ENCODE peak calls at places on chromosomes 6 and 20, in four cellular contexts. One of them, this sample, is unnamed.
A peak's percentile ranks its signal among the peaks of the same experiment; 100 is the strongest.

GRCh38 chr20:36483919-36484808 is 57.2 kb upstream of the MYL9 start:
- DNase-seq in stomach: peak; percentile 43
- DNase-seq in uterus: no peak
- DNase-seq in IMR-90: peak; percentile 75
- DNase-seq in this sample: no peak

GRCh38 chr6:11432713-11433450 is 104.7 kb upstream of the TMEM170B start:
- DNase-seq in stomach: no peak
- DNase-seq in uterus: no peak
- DNase-seq in IMR-90: peak; percentile 77
- DNase-seq in this sample: no peak

GRCh38 chr20:58514321-58515239 is 619 bp downstream of the APCDD1L start:
- DNase-seq in stomach: no peak
- DNase-seq in uterus: no peak
- DNase-seq in IMR-90: peak; percentile 19
- DNase-seq in this sample: no peak

GRCh38 chr6:26534681-26535465 is 3.3 kb upstream of the HMGN4 start:
- DNase-seq in stomach: no peak
- DNase-seq in uterus: no peak
- DNase-seq in IMR-90: no peak
- DNase-seq in this sample: no peak

GRCh38 chr6:49423817-49424216 is 39.2 kb downstream of the MMUT start:
- DNase-seq in stomach: no peak
- DNase-seq in uterus: no peak
- DNase-seq in IMR-90: no peak
- DNase-seq in this sample: no peak

GRCh38 chr6:3819161-3820110 is 29.7 kb upstream of the FAM50B start:
- DNase-seq in stomach: no peak
- DNase-seq in uterus: no peak
- DNase-seq in IMR-90: no peak
- DNase-seq in this sample: no peak

GRCh38 chr6:83827050-83827449 is 26.1 kb upstream of the RIPPLY2 start:
- DNase-seq in stomach: no peak
- DNase-seq in uterus: no peak
- DNase-seq in IMR-90: no peak
- DNase-seq in this sample: no peak

GRCh38 chr6:169640347-169640972 is 61.4 kb downstream of the WDR27 start:
- DNase-seq in stomach: no peak
- DNase-seq in uterus: peak; percentile 56
- DNase-seq in IMR-90: peak; percentile 17
- DNase-seq in this sample: no peak

GRCh38 chr6:107697682-107698081 is 126.4 kb downstream of the SCML4 start:
- DNase-seq in stomach: no peak
- DNase-seq in uterus: no peak
- DNase-seq in IMR-90: peak; percentile 15
- DNase-seq in this sample: no peak

GRCh38 chr6:41651246-41651961 is 13.1 kb downstream of the MDFI start:
- DNase-seq in stomach: no peak
- DNase-seq in uterus: no peak
- DNase-seq in IMR-90: no peak
- DNase-seq in this sample: no peak

GRCh38 chr6:11270030-11271027 is 37.9 kb upstream of the NEDD9 start:
- DNase-seq in stomach: no peak
- DNase-seq in uterus: peak; percentile 63
- DNase-seq in IMR-90: peak; percentile 10
- DNase-seq in this sample: no peak

GRCh38 chr6:30615958-30616810 is 859 bp downstream of the PPP1R10 start:
- DNase-seq in stomach: no peak
- DNase-seq in uterus: no peak
- DNase-seq in IMR-90: no peak
- DNase-seq in this sample: no peak

GRCh38 chr6:3347826-3348225 is 89.1 kb downstream of the PSMG4 start:
- DNase-seq in stomach: no peak
- DNase-seq in uterus: no peak
- DNase-seq in IMR-90: no peak
- DNase-seq in this sample: no peak

GRCh38 chr6:122651604-122652003 is 41.4 kb downstream of the PKIB start:
- DNase-seq in stomach: no peak
- DNase-seq in uterus: no peak
- DNase-seq in IMR-90: peak; percentile 59
- DNase-seq in this sample: no peak

GRCh38 chr6:46491201-46491788 is at the start of gene RCAN2:
- DNase-seq in stomach: peak; percentile 59
- DNase-seq in uterus: peak; percentile 62
- DNase-seq in IMR-90: peak; percentile 8
- DNase-seq in this sample: peak; percentile 25

GRCh38 chr20:35878113-35878620 is 76.1 kb downstream of the SCAND1 start:
- DNase-seq in stomach: no peak
- DNase-seq in uterus: no peak
- DNase-seq in IMR-90: peak; percentile 61
- DNase-seq in this sample: no peak

GRCh38 chr6:108619431-108620197 is 58.9 kb downstream of the FOXO3 start:
- DNase-seq in stomach: no peak
- DNase-seq in uterus: no peak
- DNase-seq in IMR-90: peak; percentile 54
- DNase-seq in this sample: no peak

GRCh38 chr6:21871831-21872230 is 278.3 kb downstream of the SOX4 start:
- DNase-seq in stomach: no peak
- DNase-seq in uterus: no peak
- DNase-seq in IMR-90: no peak
- DNase-seq in this sample: no peak

GRCh38 chr6:63272397-63272796 is 47.4 kb downstream of the LGSN start:
- DNase-seq in stomach: no peak
- DNase-seq in uterus: no peak
- DNase-seq in IMR-90: peak; percentile 35
- DNase-seq in this sample: no peak

GRCh38 chr6:2020909-2021308 is 224.5 kb downstream of the GMDS start:
- DNase-seq in stomach: no peak
- DNase-seq in uterus: no peak
- DNase-seq in IMR-90: peak; percentile 58
- DNase-seq in this sample: no peak

GRCh38 chr6:69162811-69163210 is 527.7 kb downstream of the ADGRB3 start:
- DNase-seq in stomach: no peak
- DNase-seq in uterus: no peak
- DNase-seq in IMR-90: no peak
- DNase-seq in this sample: no peak

GRCh38 chr20:10171864-10172751 is 46.5 kb upstream of the SNAP25 start:
- DNase-seq in stomach: peak; percentile 73
- DNase-seq in uterus: no peak
- DNase-seq in IMR-90: peak; percentile 25
- DNase-seq in this sample: no peak
- TF ChIP-seq POLR2A in stomach: no peak
- TF ChIP-seq POLR2A in uterus: no peak
- TF ChIP-seq POLR2A in IMR-90: no peak
- TF ChIP-seq POLR2A in this sample: no peak

GRCh38 chr6:166955121-166955864 is 1.1 kb downstream of the RNASET2 start:
- DNase-seq in stomach: peak; percentile 49
- DNase-seq in uterus: no peak
- DNase-seq in IMR-90: no peak
- DNase-seq in this sample: no peak
- TF ChIP-seq POLR2A in stomach: no peak
- TF ChIP-seq POLR2A in uterus: no peak
- TF ChIP-seq POLR2A in IMR-90: no peak
- TF ChIP-seq POLR2A in this sample: no peak

GRCh38 chr6:226516-227073 is 65.7 kb upstream of the DUSP22 start:
- DNase-seq in stomach: no peak
- DNase-seq in uterus: no peak
- DNase-seq in IMR-90: no peak
- DNase-seq in this sample: no peak

GRCh38 chr6:225907-226306 is 66.4 kb upstream of the DUSP22 start:
- DNase-seq in stomach: no peak
- DNase-seq in uterus: no peak
- DNase-seq in IMR-90: no peak
- DNase-seq in this sample: no peak

GRCh38 chr6:224350-224749 is 67.9 kb upstream of the DUSP22 start:
- DNase-seq in stomach: no peak
- DNase-seq in uterus: no peak
- DNase-seq in IMR-90: no peak
- DNase-seq in this sample: no peak

GRCh38 chr6:223763-224162 is 68.5 kb upstream of the DUSP22 start:
- DNase-seq in stomach: no peak
- DNase-seq in uterus: no peak
- DNase-seq in IMR-90: peak; percentile 86
- DNase-seq in this sample: no peak

DNA sequence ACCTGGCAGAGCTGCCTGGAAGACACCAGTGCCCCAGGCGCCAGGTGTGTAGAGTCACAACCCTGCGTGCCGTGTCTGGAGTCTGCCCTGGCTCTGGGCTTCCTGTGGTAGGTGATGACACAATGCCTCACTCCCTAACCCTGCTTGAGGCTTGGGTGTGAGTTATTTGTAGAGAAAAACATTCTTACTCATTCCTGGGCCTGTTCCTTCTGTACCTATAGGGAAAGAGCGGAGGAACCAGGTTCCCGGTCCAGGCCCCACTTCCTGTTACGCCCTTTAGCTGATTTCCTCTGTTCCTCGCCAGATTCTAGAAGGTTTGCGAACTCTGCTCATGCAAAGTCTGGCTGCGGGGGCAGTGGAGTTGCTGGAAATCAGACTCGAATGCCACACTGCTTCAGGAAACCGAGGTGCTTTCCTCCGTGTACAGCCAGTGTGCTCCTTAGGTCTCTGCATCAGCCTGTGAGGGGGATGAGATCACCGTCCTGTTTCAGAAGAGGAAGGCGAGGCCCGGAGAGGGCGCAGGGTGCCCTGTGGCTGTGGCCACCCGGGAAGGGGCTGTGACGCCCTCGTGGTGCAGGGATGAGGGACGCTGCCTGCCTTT is 67.1 kb upstream of the DUSP22 start:
- DNase-seq in stomach: no peak
- DNase-seq in uterus: no peak
- DNase-seq in IMR-90: no peak
- DNase-seq in this sample: no peak
- TF ChIP-seq POLR2A in stomach: no peak
- TF ChIP-seq POLR2A in uterus: no peak
- TF ChIP-seq POLR2A in IMR-90: no peak
- TF ChIP-seq POLR2A in this sample: peak; percentile 2

GRCh38 chr6:131640576-131640975 is 3.5 kb downstream of the ENPP3 start:
- DNase-seq in stomach: no peak
- DNase-seq in uterus: no peak
- DNase-seq in IMR-90: no peak
- DNase-seq in this sample: no peak

GRCh38 chr6:131635384-131636340 is 1.4 kb upstream of the ENPP3 start:
- DNase-seq in stomach: no peak
- DNase-seq in uterus: no peak
- DNase-seq in IMR-90: no peak
- DNase-seq in this sample: no peak

GRCh38 chr6:131638013-131638412 is 911 bp downstream of the ENPP3 start:
- DNase-seq in stomach: no peak
- DNase-seq in uterus: no peak
- DNase-seq in IMR-90: no peak
- DNase-seq in this sample: no peak

GRCh38 chr6:131640100-131640499 is 3.0 kb downstream of the ENPP3 start:
- DNase-seq in stomach: no peak
- DNase-seq in uterus: no peak
- DNase-seq in IMR-90: no peak
- DNase-seq in this sample: no peak

DNA sequence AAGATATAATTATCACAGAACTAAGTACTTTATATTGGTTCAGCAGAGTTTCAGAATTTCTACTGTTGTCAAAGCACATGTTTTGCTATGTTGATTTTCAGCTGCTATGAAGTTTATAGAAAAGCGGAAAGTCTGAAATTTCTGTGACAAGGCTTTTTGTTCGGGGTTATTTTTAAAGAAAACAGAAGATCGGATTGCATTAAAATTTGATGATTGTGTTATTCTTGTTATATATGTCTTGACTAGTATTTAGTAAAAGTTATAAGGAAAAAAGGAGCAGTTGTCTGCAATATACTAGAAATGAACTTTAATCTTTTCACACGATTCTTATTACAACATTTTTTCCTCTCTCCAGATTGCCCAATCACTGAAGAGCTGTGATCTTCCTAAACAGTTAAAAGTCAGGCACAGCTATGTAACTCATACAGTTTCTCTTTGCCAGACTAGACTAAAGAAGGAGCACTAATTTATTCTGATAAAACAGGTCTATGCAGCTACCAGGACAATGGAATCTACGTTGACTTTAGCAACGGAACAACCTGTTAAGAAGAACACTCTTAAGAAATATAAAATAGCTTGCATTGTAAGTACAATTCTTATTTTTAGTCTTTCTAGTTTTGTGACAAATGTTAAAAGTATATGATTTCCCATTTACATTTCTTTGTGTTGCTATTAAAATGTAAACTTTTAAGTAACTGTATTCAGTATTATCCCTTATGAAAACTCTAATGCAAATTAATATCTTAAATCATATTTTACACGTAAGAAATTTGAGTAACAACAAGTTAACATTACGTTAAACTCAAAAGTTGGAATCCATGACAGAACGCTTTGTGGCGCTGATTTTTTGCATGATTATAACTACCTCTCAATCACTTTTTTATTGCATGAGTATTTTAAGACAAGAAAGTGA is at the start of gene ENPP3:
- DNase-seq in stomach: no peak
- DNase-seq in uterus: no peak
- DNase-seq in IMR-90: peak; percentile 13
- DNase-seq in this sample: no peak
- TF ChIP-seq POLR2A in stomach: no peak
- TF ChIP-seq POLR2A in uterus: no peak
- TF ChIP-seq POLR2A in IMR-90: no peak
- TF ChIP-seq POLR2A in this sample: no peak

DNA sequence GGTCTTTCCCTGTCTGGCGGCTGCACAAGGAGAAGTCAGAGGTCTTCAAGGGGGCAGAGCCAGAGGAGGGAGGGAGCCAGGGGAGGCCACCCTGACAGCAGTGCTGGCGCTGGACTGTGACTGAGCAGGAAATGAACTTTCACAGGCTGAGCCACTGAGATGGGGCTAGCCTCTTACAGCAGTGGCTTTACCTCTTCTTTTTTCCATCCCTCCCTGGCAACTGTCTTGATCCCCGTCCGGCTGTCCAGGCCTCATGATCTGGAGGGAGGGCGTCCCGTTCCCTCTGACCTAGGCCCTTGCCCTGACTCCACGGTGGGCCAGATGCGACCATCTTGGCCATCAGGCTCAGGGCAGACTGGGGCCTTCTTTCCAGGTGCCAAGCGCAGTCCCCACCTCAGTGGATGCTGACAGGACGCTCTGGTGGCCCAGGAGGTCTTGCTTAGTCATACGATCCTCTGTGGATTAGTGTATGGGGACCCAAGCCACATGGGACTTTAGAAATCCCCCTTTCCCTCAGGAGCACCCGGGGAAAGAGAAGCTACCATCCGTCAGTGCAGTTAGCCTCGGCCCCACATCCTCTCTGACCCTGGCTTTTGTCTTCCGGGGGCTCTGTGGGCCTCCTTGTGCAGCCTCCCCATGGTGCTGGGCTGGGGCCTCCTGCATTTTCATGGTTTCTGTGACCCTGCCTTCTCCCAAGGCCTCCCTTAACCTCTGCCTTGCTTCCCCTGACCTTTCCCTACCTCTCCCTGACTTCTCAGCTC is 57.4 kb upstream of the CCDC167 start:
- DNase-seq in stomach: no peak
- DNase-seq in uterus: no peak
- DNase-seq in IMR-90: no peak
- DNase-seq in this sample: no peak
- TF ChIP-seq POLR2A in stomach: no peak
- TF ChIP-seq POLR2A in uterus: no peak
- TF ChIP-seq POLR2A in IMR-90: no peak
- TF ChIP-seq POLR2A in this sample: peak; percentile 57

GRCh38 chr20:23331951-23332350 is 18.6 kb upstream of the NXT1 start:
- DNase-seq in stomach: no peak
- DNase-seq in uterus: no peak
- DNase-seq in IMR-90: no peak
- DNase-seq in this sample: no peak
- TF ChIP-seq POLR2A in stomach: no peak
- TF ChIP-seq POLR2A in uterus: no peak
- TF ChIP-seq POLR2A in IMR-90: no peak
- TF ChIP-seq POLR2A in this sample: no peak

This sample was measured in GM12892.